ENCODE peak calls at places on chromosomes 13 and 19, in nine cellular contexts. One of them, this sample, is unnamed.

GRCh38 chr13:67844544-67844943 is 614.4 kb upstream of the PCDH9 start:
- DNase-seq in tibial nerve: no peak
- DNase-seq in body of pancreas: no peak
- DNase-seq in K562: no peak
- DNase-seq in sigmoid colon: no peak
- DNase-seq in GM12892: no peak
- DNase-seq in HepG2: no peak
- DNase-seq in endothelial cell of umbilical vein: no peak
- DNase-seq in spleen: no peak
- DNase-seq in this sample: no peak

GRCh38 chr19:18220632-18221275 is 5.5 kb downstream of the PDE4C start:
- DNase-seq in tibial nerve: no peak
- DNase-seq in body of pancreas: no peak
- DNase-seq in K562: peak
- DNase-seq in sigmoid colon: no peak
- DNase-seq in GM12892: no peak
- DNase-seq in HepG2: no peak
- DNase-seq in endothelial cell of umbilical vein: no peak
- DNase-seq in spleen: no peak
- DNase-seq in this sample: no peak

GRCh38 chr19:32977269-32977668 is 5.2 kb downstream of the FAAP24 start:
- DNase-seq in tibial nerve: no peak
- DNase-seq in body of pancreas: no peak
- DNase-seq in K562: no peak
- DNase-seq in sigmoid colon: no peak
- DNase-seq in GM12892: no peak
- DNase-seq in HepG2: no peak
- DNase-seq in endothelial cell of umbilical vein: peak
- DNase-seq in spleen: no peak
- DNase-seq in this sample: peak

GRCh38 chr13:28147489-28147888 is 9.1 kb downstream of the PAN3 start:
- DNase-seq in tibial nerve: no peak
- DNase-seq in body of pancreas: no peak
- DNase-seq in K562: no peak
- DNase-seq in sigmoid colon: no peak
- DNase-seq in GM12892: no peak
- DNase-seq in HepG2: no peak
- DNase-seq in endothelial cell of umbilical vein: no peak
- DNase-seq in spleen: no peak
- DNase-seq in this sample: no peak

GRCh38 chr19:17766543-17767131 is 15.4 kb downstream of the FCHO1 start:
- DNase-seq in tibial nerve: peak
- DNase-seq in body of pancreas: peak
- DNase-seq in K562: no peak
- DNase-seq in sigmoid colon: peak
- DNase-seq in GM12892: no peak
- DNase-seq in HepG2: peak
- DNase-seq in endothelial cell of umbilical vein: peak
- DNase-seq in spleen: peak
- DNase-seq in this sample: peak

GRCh38 chr13:105311094-105311493 is 1224.4 kb downstream of the EFNB2 start:
- DNase-seq in tibial nerve: no peak
- DNase-seq in body of pancreas: no peak
- DNase-seq in K562: no peak
- DNase-seq in sigmoid colon: no peak
- DNase-seq in GM12892: no peak
- DNase-seq in HepG2: no peak
- DNase-seq in endothelial cell of umbilical vein: no peak
- DNase-seq in spleen: no peak
- DNase-seq in this sample: no peak

GRCh38 chr19:45638930-45639729 is at the start of gene EML2:
- DNase-seq in tibial nerve: no peak
- DNase-seq in body of pancreas: peak
- DNase-seq in K562: peak
- DNase-seq in sigmoid colon: no peak
- DNase-seq in GM12892: peak
- DNase-seq in HepG2: peak
- DNase-seq in endothelial cell of umbilical vein: peak
- DNase-seq in spleen: peak
- DNase-seq in this sample: peak

GRCh38 chr13:73703606-73704005 is 430.6 kb downstream of the KLF12 start:
- DNase-seq in tibial nerve: no peak
- DNase-seq in body of pancreas: no peak
- DNase-seq in K562: no peak
- DNase-seq in sigmoid colon: no peak
- DNase-seq in GM12892: no peak
- DNase-seq in HepG2: no peak
- DNase-seq in endothelial cell of umbilical vein: no peak
- DNase-seq in spleen: no peak
- DNase-seq in this sample: peak

GRCh38 chr19:23055501-23055900 is 52.5 kb upstream of the ZNF728 start:
- DNase-seq in tibial nerve: no peak
- DNase-seq in body of pancreas: no peak
- DNase-seq in K562: no peak
- DNase-seq in sigmoid colon: no peak
- DNase-seq in GM12892: no peak
- DNase-seq in HepG2: no peak
- DNase-seq in endothelial cell of umbilical vein: no peak
- DNase-seq in spleen: no peak
- DNase-seq in this sample: no peak

GRCh38 chr13:70668983-70669382 is 560.7 kb upstream of the KLHL1 start:
- DNase-seq in tibial nerve: no peak
- DNase-seq in body of pancreas: no peak
- DNase-seq in K562: no peak
- DNase-seq in sigmoid colon: no peak
- DNase-seq in GM12892: no peak
- DNase-seq in HepG2: peak
- DNase-seq in endothelial cell of umbilical vein: peak
- DNase-seq in spleen: no peak
- DNase-seq in this sample: no peak

GRCh38 chr19:4981681-4981958 is 12.7 kb downstream of the KDM4B start:
- DNase-seq in tibial nerve: no peak
- DNase-seq in body of pancreas: no peak
- DNase-seq in K562: no peak
- DNase-seq in sigmoid colon: no peak
- DNase-seq in GM12892: no peak
- DNase-seq in HepG2: no peak
- DNase-seq in endothelial cell of umbilical vein: no peak
- DNase-seq in spleen: no peak
- DNase-seq in this sample: no peak

GRCh38 chr13:34863360-34864135 is 78.5 kb upstream of the NBEA start:
- DNase-seq in tibial nerve: no peak
- DNase-seq in body of pancreas: no peak
- DNase-seq in K562: no peak
- DNase-seq in sigmoid colon: no peak
- DNase-seq in GM12892: no peak
- DNase-seq in HepG2: peak
- DNase-seq in endothelial cell of umbilical vein: peak
- DNase-seq in spleen: no peak
- DNase-seq in this sample: no peak

GRCh38 chr19:36060430-36060829 is 5.7 kb downstream of the WDR62 start:
- DNase-seq in tibial nerve: no peak
- DNase-seq in body of pancreas: no peak
- DNase-seq in K562: peak
- DNase-seq in sigmoid colon: no peak
- DNase-seq in GM12892: no peak
- DNase-seq in HepG2: no peak
- DNase-seq in endothelial cell of umbilical vein: peak
- DNase-seq in spleen: peak
- DNase-seq in this sample: peak

GRCh38 chr19:9936151-9937000 is at the start of gene OLFM2:
- DNase-seq in tibial nerve: no peak
- DNase-seq in body of pancreas: peak
- DNase-seq in K562: peak
- DNase-seq in sigmoid colon: no peak
- DNase-seq in GM12892: no peak
- DNase-seq in HepG2: no peak
- DNase-seq in endothelial cell of umbilical vein: no peak
- DNase-seq in spleen: no peak
- DNase-seq in this sample: no peak

GRCh38 chr13:102800145-102801041 is 1.5 kb downstream of the BIVM start:
- DNase-seq in tibial nerve: peak
- DNase-seq in body of pancreas: peak
- DNase-seq in K562: peak
- DNase-seq in sigmoid colon: peak
- DNase-seq in GM12892: peak
- DNase-seq in HepG2: peak
- DNase-seq in endothelial cell of umbilical vein: peak
- DNase-seq in spleen: peak
- DNase-seq in this sample: peak
- TF ChIP-seq POLR2A in tibial nerve: no peak
- TF ChIP-seq POLR2A in body of pancreas: no peak
- TF ChIP-seq POLR2A in K562: peak
- TF ChIP-seq POLR2A in sigmoid colon: no peak
- TF ChIP-seq POLR2A in GM12892: peak
- TF ChIP-seq POLR2A in HepG2: peak
- TF ChIP-seq POLR2A in endothelial cell of umbilical vein: no peak
- TF ChIP-seq POLR2A in spleen: no peak
- TF ChIP-seq POLR2A in this sample: no peak

DNA sequence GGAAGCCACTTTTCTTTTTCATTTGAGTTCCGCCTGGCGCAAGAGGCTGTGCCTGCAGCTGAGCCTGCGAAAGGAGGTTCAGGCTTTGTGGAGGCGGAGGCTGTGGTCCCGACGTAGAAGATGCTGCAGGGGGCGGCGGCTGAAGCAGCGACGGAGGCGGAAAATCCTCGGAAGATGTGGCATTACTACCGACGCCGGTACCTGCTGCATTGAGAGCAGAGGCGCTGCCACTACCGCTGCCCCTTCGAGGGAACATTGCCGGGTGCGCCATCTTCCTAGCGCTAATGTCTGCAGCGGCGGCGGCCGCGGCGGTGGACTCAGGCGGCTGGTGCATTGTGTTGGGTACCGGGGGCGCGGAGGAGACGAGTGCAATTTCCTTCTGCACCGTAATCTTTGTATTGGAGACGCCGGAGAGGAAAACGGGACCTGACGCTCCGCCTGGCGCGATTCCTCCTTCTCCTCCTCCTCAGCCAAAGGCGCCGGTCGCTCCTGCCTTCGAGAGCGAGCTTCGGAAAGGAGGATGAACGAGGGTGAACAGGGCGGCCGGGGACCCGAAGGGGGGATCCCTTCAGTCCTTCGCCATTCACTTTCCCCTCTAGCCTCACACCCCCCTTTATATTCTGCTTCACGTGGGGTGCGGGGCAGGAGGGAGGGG is at the start of gene TSC22D1:
- DNase-seq in tibial nerve: peak
- DNase-seq in body of pancreas: peak
- DNase-seq in K562: no peak
- DNase-seq in sigmoid colon: peak
- DNase-seq in GM12892: peak
- DNase-seq in HepG2: no peak
- DNase-seq in endothelial cell of umbilical vein: peak
- DNase-seq in spleen: peak
- DNase-seq in this sample: peak
- TF ChIP-seq POLR2A in tibial nerve: no peak
- TF ChIP-seq POLR2A in body of pancreas: no peak
- TF ChIP-seq POLR2A in K562: no peak
- TF ChIP-seq POLR2A in sigmoid colon: no peak
- TF ChIP-seq POLR2A in GM12892: no peak
- TF ChIP-seq POLR2A in HepG2: no peak
- TF ChIP-seq POLR2A in endothelial cell of umbilical vein: no peak
- TF ChIP-seq POLR2A in spleen: no peak
- TF ChIP-seq POLR2A in this sample: no peak

GRCh38 chr13:100382787-100383186 is 205.8 kb downstream of the GGACT start:
- DNase-seq in tibial nerve: no peak
- DNase-seq in body of pancreas: no peak
- DNase-seq in K562: no peak
- DNase-seq in sigmoid colon: no peak
- DNase-seq in GM12892: no peak
- DNase-seq in HepG2: no peak
- DNase-seq in endothelial cell of umbilical vein: no peak
- DNase-seq in spleen: no peak
- DNase-seq in this sample: no peak
- TF ChIP-seq POLR2A in tibial nerve: no peak
- TF ChIP-seq POLR2A in body of pancreas: no peak
- TF ChIP-seq POLR2A in K562: no peak
- TF ChIP-seq POLR2A in sigmoid colon: no peak
- TF ChIP-seq POLR2A in GM12892: no peak
- TF ChIP-seq POLR2A in HepG2: no peak
- TF ChIP-seq POLR2A in endothelial cell of umbilical vein: no peak
- TF ChIP-seq POLR2A in spleen: no peak
- TF ChIP-seq POLR2A in this sample: no peak

GRCh38 chr19:49869484-49870308 is 2.3 kb upstream of the PNKP start:
- DNase-seq in tibial nerve: peak
- DNase-seq in body of pancreas: peak
- DNase-seq in K562: peak
- DNase-seq in sigmoid colon: peak
- DNase-seq in GM12892: peak
- DNase-seq in HepG2: peak
- DNase-seq in endothelial cell of umbilical vein: peak
- DNase-seq in spleen: peak
- DNase-seq in this sample: peak
- TF ChIP-seq POLR2A in tibial nerve: peak
- TF ChIP-seq POLR2A in body of pancreas: peak
- TF ChIP-seq POLR2A in K562: peak
- TF ChIP-seq POLR2A in sigmoid colon: peak
- TF ChIP-seq POLR2A in GM12892: peak
- TF ChIP-seq POLR2A in HepG2: peak
- TF ChIP-seq POLR2A in endothelial cell of umbilical vein: peak
- TF ChIP-seq POLR2A in spleen: peak
- TF ChIP-seq POLR2A in this sample: no peak

GRCh38 chr19:29479941-29480340 is 45.9 kb upstream of the VSTM2B start:
- DNase-seq in tibial nerve: no peak
- DNase-seq in body of pancreas: no peak
- DNase-seq in K562: no peak
- DNase-seq in sigmoid colon: peak
- DNase-seq in GM12892: no peak
- DNase-seq in HepG2: no peak
- DNase-seq in endothelial cell of umbilical vein: no peak
- DNase-seq in spleen: no peak
- DNase-seq in this sample: no peak

GRCh38 chr19:29482855-29483640 is 42.7 kb upstream of the VSTM2B start:
- DNase-seq in tibial nerve: no peak
- DNase-seq in body of pancreas: no peak
- DNase-seq in K562: no peak
- DNase-seq in sigmoid colon: peak
- DNase-seq in GM12892: no peak
- DNase-seq in HepG2: no peak
- DNase-seq in endothelial cell of umbilical vein: no peak
- DNase-seq in spleen: no peak
- DNase-seq in this sample: peak

GRCh38 chr19:29478578-29479565 is 46.9 kb upstream of the VSTM2B start:
- DNase-seq in tibial nerve: no peak
- DNase-seq in body of pancreas: no peak
- DNase-seq in K562: peak
- DNase-seq in sigmoid colon: no peak
- DNase-seq in GM12892: no peak
- DNase-seq in HepG2: peak
- DNase-seq in endothelial cell of umbilical vein: no peak
- DNase-seq in spleen: no peak
- DNase-seq in this sample: no peak

GRCh38 chr19:29477831-29478577 is 47.8 kb upstream of the VSTM2B start:
- DNase-seq in tibial nerve: no peak
- DNase-seq in body of pancreas: no peak
- DNase-seq in K562: no peak
- DNase-seq in sigmoid colon: no peak
- DNase-seq in GM12892: no peak
- DNase-seq in HepG2: no peak
- DNase-seq in endothelial cell of umbilical vein: no peak
- DNase-seq in spleen: no peak
- DNase-seq in this sample: no peak

GRCh38 chr19:29480507-29480906 is 45.3 kb upstream of the VSTM2B start:
- DNase-seq in tibial nerve: no peak
- DNase-seq in body of pancreas: no peak
- DNase-seq in K562: no peak
- DNase-seq in sigmoid colon: no peak
- DNase-seq in GM12892: no peak
- DNase-seq in HepG2: no peak
- DNase-seq in endothelial cell of umbilical vein: no peak
- DNase-seq in spleen: peak
- DNase-seq in this sample: no peak
- TF ChIP-seq POLR2A in tibial nerve: no peak
- TF ChIP-seq POLR2A in body of pancreas: no peak
- TF ChIP-seq POLR2A in K562: no peak
- TF ChIP-seq POLR2A in sigmoid colon: no peak
- TF ChIP-seq POLR2A in GM12892: no peak
- TF ChIP-seq POLR2A in HepG2: no peak
- TF ChIP-seq POLR2A in endothelial cell of umbilical vein: no peak
- TF ChIP-seq POLR2A in spleen: no peak
- TF ChIP-seq POLR2A in this sample: no peak